ENCODE peak calls at places on chromosomes 16 and 17, in four cellular contexts. I is KBM-7, A is NCI-H1436, T is HT-29. X is an unnamed sample.

GRCh38 chr17:29572691-29573557 is 4.4 kb downstream of the TP53I13 start:
- DNase-seq in T (no peak), A (no peak), I (no peak), X (no peak)

GRCh38 chr16:66352304-66352703 is 14.2 kb upstream of the CDH5 start:
- DNase-seq in A (no peak), T (no peak), I (no peak), X (no peak)

GRCh38 chr16:5580320-5580719 is 482.7 kb upstream of the EEF2KMT start:
- DNase-seq in T (no peak), I (no peak), A (no peak), X (no peak)

GRCh38 chr17:64628641-64629040 is 33.5 kb downstream of the SMURF2 start:
- DNase-seq in A (no peak), I (no peak), T (no peak), X (no peak)

GRCh38 chr16:65120811-65121721 is 797 bp downstream of the CDH11 start:
- DNase-seq in T (no peak), A (no peak), I (no peak), X (no peak)

GRCh38 chr16:56145369-56145768 is 45.9 kb upstream of the GNAO1 start:
- DNase-seq in T (no peak), I (no peak), A (peak; percentile 50), X (no peak)

GRCh38 chr17:76147211-76148014 is 6.4 kb upstream of the FOXJ1 start:
- DNase-seq in A (no peak), I (peak; percentile 51), T (peak; percentile 38), X (no peak)

GRCh38 chr17:65690626-65691310 is 129.3 kb upstream of the AXIN2 start:
- DNase-seq in T (no peak), I (no peak), A (no peak), X (no peak)

GRCh38 chr16:84288902-84289301 is 5.8 kb upstream of the WFDC1 start:
- DNase-seq in A (no peak), I (no peak), T (no peak), X (no peak)

GRCh38 chr17:32350662-32351418 is 883 bp downstream of the ZNF207 start:
- DNase-seq in I (peak; percentile 77), T (peak; percentile 80), A (peak; percentile 32), X (peak; percentile 44)